ENCODE peak calls at places on chromosomes 2 and 18, in nine cellular contexts. R, N, P, A, I, G, F, S and J are unnamed samples.

GRCh38 chr2:74573747-74574562 is 19.4 kb downstream of the DOK1 start:
- DNase-seq in R (no peak), N (peak; percentile 73), P (no peak), A (no peak), I (no peak), G (no peak), F (no peak), S (peak; percentile 82), J (no peak)

GRCh38 chr2:190722825-190723224 is 73.9 kb downstream of the NAB1 start:
- DNase-seq in R (no peak), N (peak; percentile 33), P (no peak), A (no peak), I (no peak), G (no peak), F (no peak), S (no peak), J (no peak)

GRCh38 chr2:128057334-128057733 is 29.5 kb upstream of the SAP130 start:
- DNase-seq in R (no peak), N (no peak), P (no peak), A (no peak), I (no peak), G (no peak), F (no peak), S (no peak), J (no peak)

GRCh38 chr2:51813245-51813644 is 781.3 kb upstream of the NRXN1 start:
- DNase-seq in R (no peak), N (no peak), P (no peak), A (no peak), I (no peak), G (no peak), F (no peak), S (peak; percentile 79), J (no peak)

GRCh38 chr2:134347756-134348155 is 93.9 kb downstream of the MGAT5 start:
- DNase-seq in R (no peak), N (no peak), P (peak; percentile 61), A (no peak), I (no peak), G (no peak), F (no peak), S (peak; percentile 18), J (peak; percentile 14)

GRCh38 chr18:33957705-33958104 is 267.0 kb downstream of the NOL4 start:
- DNase-seq in R (no peak), N (no peak), P (no peak), A (no peak), I (no peak), G (no peak), F (no peak), S (no peak), J (no peak)

GRCh38 chr2:177169810-177170514 is 42.6 kb upstream of the HNRNPA3 start:
- DNase-seq in R (no peak), N (no peak), P (no peak), A (no peak), I (no peak), G (no peak), F (peak; percentile 80), S (no peak), J (no peak)

GRCh38 chr2:174776223-174776622 is 12.0 kb upstream of the CHRNA1 start:
- DNase-seq in R (no peak), N (no peak), P (peak; percentile 91), A (no peak), I (no peak), G (no peak), F (no peak), S (no peak), J (no peak)

GRCh38 chr2:160039166-160039903 is 23.1 kb downstream of the PLA2R1 start:
- DNase-seq in R (peak; percentile 81), N (no peak), P (no peak), A (no peak), I (no peak), G (no peak), F (no peak), S (peak; percentile 46), J (no peak)

GRCh38 chr2:101655941-101656422 is 41.5 kb upstream of the MAP4K4 start:
- DNase-seq in R (peak; percentile 42), N (no peak), P (peak; percentile 24), A (no peak), I (no peak), G (no peak), F (no peak), S (peak; percentile 87), J (peak; percentile 41)

GRCh38 chr18:59733411-59733810 is 36.2 kb upstream of the CCBE1 start:
- DNase-seq in R (no peak), N (no peak), P (no peak), A (no peak), I (no peak), G (no peak), F (no peak), S (no peak), J (peak; percentile 17)

GRCh38 chr2:164898475-164898874 is 56.9 kb downstream of the SLC38A11 start:
- DNase-seq in R (no peak), N (no peak), P (no peak), A (no peak), I (no peak), G (no peak), F (no peak), S (peak; percentile 48), J (peak; percentile 51)

GRCh38 chr2:54332386-54332785 is 76.4 kb upstream of the TSPYL6 start:
- DNase-seq in R (no peak), N (no peak), P (no peak), A (no peak), I (no peak), G (no peak), F (no peak), S (peak; percentile 23), J (no peak)

GRCh38 chr2:38485734-38486133 is 108.7 kb upstream of the ATL2 start:
- DNase-seq in R (no peak), N (no peak), P (no peak), A (no peak), I (no peak), G (no peak), F (no peak), S (no peak), J (no peak)

GRCh38 chr2:159366538-159366937 is 80.0 kb upstream of the WDSUB1 start:
- DNase-seq in R (no peak), N (no peak), P (no peak), A (no peak), I (no peak), G (no peak), F (no peak), S (no peak), J (no peak)

GRCh38 chr2:24214880-24215279 is 40.0 kb downstream of the FAM228A start:
- DNase-seq in R (no peak), N (no peak), P (no peak), A (no peak), I (no peak), G (no peak), F (no peak), S (no peak), J (no peak)

GRCh38 chr2:151260492-151261239 is 997 bp downstream of the RBM43 start:
- DNase-seq in R (no peak), N (no peak), P (no peak), A (no peak), I (no peak), G (no peak), F (no peak), S (peak; percentile 52), J (peak; percentile 18)

GRCh38 chr18:14285053-14285452 is 152.8 kb upstream of the ZNF519 start:
- DNase-seq in R (no peak), N (no peak), P (no peak), A (no peak), I (no peak), G (no peak), F (no peak), S (no peak), J (no peak)

GRCh38 chr2:96869281-96869823 is 528 bp downstream of the SEMA4C start:
- DNase-seq in R (peak; percentile 92), N (no peak), P (peak; percentile 83), A (peak; percentile 91), I (peak; percentile 61), G (no peak), F (peak; percentile 88), S (peak; percentile 66), J (peak; percentile 83)